ENCODE peak calls at places on chromosome 3, in eight cellular contexts. Y is mesendoderm; D is neuronal stem cell; K is PC-9; S is CD8-positive, alpha-beta T cell; R is CD4-positive, CD25-positive, alpha-beta regulatory T cell; X is GM23338; B is tibial nerve. F is an unnamed sample. For H3K27me3, the result is how much of the 10 kb centered on the place peaks cover.

GRCh38 chr3:118810499-118811035 is 224.1 kb downstream of the IGSF11 start:
- DNase-seq in X (no peak), Y (peak), D (no peak), R (no peak), S (no peak), K (no peak), B (no peak), F (no peak)

GRCh38 chr3:188076176-188076575 is 77.8 kb upstream of the LPP start:
- DNase-seq in Y (no peak), S (no peak), K (no peak), D (no peak), R (no peak), B (peak), X (no peak), F (peak)

GRCh38 chr3:33035596-33035995 is 61.4 kb downstream of the GLB1 start:
- DNase-seq in B (no peak), Y (peak), K (peak), R (no peak), D (no peak), S (no peak), X (no peak), F (no peak)

GRCh38 chr3:127610105-127610504 is 11.9 kb downstream of the MCM2 start:
- DNase-seq in Y (no peak), D (no peak), X (no peak), R (no peak), K (no peak), S (no peak), B (no peak), F (no peak)

GRCh38 chr3:46897829-46898320 is 20.4 kb downstream of the PTH1R start:
- DNase-seq in R (no peak), B (no peak), X (peak), Y (no peak), D (no peak), K (no peak), S (no peak), F (no peak)

GRCh38 chr3:133934073-133934970 is 38.6 kb upstream of the RAB6B start:
- DNase-seq in S (no peak), K (no peak), Y (no peak), X (no peak), D (no peak), R (no peak), B (no peak), F (no peak)

GRCh38 chr3:168030488-168031054 is 65.2 kb downstream of the GOLIM4 start:
- DNase-seq in K (no peak), B (no peak), Y (no peak), X (no peak), D (no peak), S (no peak), R (no peak), F (no peak)

GRCh38 chr3:27699067-27699466 is 23.1 kb downstream of the EOMES start:
- DNase-seq in S (no peak), D (no peak), Y (no peak), K (no peak), X (no peak), B (no peak), R (no peak), F (no peak)

GRCh38 chr3:153626158-153626557 is 464.1 kb downstream of the RAP2B start:
- DNase-seq in R (no peak), X (no peak), S (no peak), K (no peak), Y (no peak), D (no peak), B (no peak), F (no peak)

GRCh38 chr3:39255503-39256325 is 24.1 kb downstream of the CX3CR1 start:
- DNase-seq in R (no peak), D (no peak), X (no peak), B (no peak), Y (no peak), K (no peak), S (no peak), F (no peak)

GRCh38 chr3:46845397-46845859 is 17.8 kb downstream of the MYL3 start:
- DNase-seq in Y (peak), K (no peak), R (no peak), X (peak), D (peak), S (no peak), B (peak), F (peak)

GRCh38 chr3:52333869-52334557 is 17.9 kb downstream of the DNAH1 start:
- DNase-seq in D (no peak), Y (no peak), S (no peak), B (no peak), X (no peak), K (peak), R (no peak), F (no peak)

GRCh38 chr3:63015614-63016016 is 140.4 kb upstream of the CADPS start:
- DNase-seq in D (peak), Y (peak), X (peak), K (no peak), S (no peak), B (no peak), R (no peak), F (peak)

GRCh38 chr3:23940775-23941174 is 4.3 kb upstream of the NR1D2 start:
- DNase-seq in S (no peak), K (no peak), R (no peak), X (no peak), B (no peak), Y (peak), D (no peak), F (no peak)

GRCh38 chr3:55446860-55447259 is 40.2 kb downstream of the WNT5A start:
- DNase-seq in D (no peak), K (no peak), Y (no peak), X (no peak), B (no peak), R (no peak), S (no peak), F (no peak)

GRCh38 chr3:177968891-177969290 is 567.3 kb upstream of the KCNMB2 start:
- DNase-seq in D (no peak), B (no peak), K (no peak), Y (no peak), X (no peak), R (no peak), S (no peak), F (no peak)

GRCh38 chr3:38143511-38143910 is 5.0 kb downstream of the MYD88 start:
- DNase-seq in S (no peak), Y (no peak), X (no peak), K (no peak), R (no peak), B (no peak), D (no peak), F (no peak)

GRCh38 chr3:101377796-101378195 is 57.4 kb upstream of the IMPG2 start:
- DNase-seq in X (no peak), R (no peak), D (no peak), S (no peak), K (no peak), Y (peak), B (no peak), F (no peak)

GRCh38 chr3:154842546-154842945 is 237.6 kb upstream of the MME start:
- DNase-seq in X (no peak), S (no peak), D (no peak), Y (no peak), R (no peak), B (no peak), K (no peak), F (no peak)

DNA sequence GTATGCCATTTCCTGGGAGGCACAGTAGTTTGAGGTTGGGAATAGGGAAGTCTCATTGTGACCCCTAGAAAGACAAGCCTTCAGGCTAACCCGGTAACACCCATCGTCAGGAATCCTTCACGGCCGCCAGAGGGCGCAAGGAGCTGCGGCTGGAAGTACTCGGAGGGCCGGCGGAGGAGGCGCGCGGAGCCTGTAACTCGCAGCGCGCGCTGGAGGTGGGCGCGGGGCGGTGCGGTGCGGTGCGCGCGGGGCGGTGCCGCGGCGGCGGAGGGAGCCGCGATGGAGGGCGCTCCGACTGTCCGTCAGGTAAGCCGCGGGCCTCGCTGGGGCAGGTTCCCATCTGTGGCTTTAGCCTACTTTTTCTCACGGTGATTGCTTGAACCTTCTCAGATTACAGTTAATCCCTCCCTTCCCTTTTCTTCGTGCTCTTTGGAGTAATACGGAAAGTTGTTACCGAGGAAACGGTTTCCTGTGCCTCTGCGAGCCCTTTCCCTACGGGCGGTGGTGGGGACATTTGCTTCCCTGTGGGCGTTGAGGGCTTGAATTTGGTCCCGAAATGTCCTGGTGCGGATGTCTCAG is at the start of gene GRAMD1C:
- DNase-seq in Y (peak), K (peak), D (peak), X (peak), S (peak), R (peak), B (peak), F (peak)
- H3K27ac ChIP-seq in Y (no peak), K (no peak), D (peak), X (no peak), S (no peak), R (no peak), B (no peak), F (no peak)

DNA sequence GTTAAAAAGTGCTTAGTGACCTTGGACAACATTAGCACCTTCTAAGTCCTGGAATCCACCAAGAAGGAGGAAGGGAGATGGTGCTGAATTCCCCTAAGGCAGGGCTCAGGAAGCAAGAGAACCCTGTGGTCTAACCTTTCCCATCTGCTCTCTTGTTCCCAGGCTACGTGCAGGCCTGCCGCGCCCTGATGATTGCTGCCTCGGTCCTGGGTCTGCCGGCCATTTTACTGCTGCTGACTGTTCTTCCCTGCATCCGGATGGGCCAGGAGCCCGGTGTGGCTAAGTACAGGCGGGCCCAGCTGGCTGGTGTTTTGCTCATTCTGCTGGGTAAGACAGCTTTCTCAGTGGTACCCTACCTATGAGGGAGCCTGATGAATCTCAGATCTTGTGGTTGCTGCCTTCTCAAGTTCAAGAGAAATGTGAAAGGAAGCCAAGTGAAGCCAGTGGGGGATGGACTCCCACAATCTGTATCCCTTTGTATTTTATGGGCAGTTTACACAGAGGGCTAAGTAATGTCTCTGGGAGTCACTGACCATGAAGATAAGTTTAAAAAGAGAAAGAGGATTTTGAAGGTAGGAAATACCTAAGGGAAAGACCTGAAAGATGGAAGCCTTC is 4.4 kb downstream of the CLDN11 start:
- DNase-seq in D (no peak), X (no peak), B (peak), S (no peak), R (no peak), Y (no peak), K (no peak), F (no peak)
- H3K27me3 ChIP-seq in D (under half), X (under half), B (under half), S (under half), R (under half), Y (under half), K (under half), F (under half)

GRCh38 chr3:169350228-169350627 is 313.3 kb downstream of the MECOM start:
- DNase-seq in X (no peak), K (no peak), B (no peak), D (no peak), Y (no peak), S (no peak), R (no peak), F (no peak)
- H3K27ac ChIP-seq in X (no peak), K (peak), B (no peak), D (no peak), Y (no peak), S (no peak), R (no peak), F (no peak)

DNA sequence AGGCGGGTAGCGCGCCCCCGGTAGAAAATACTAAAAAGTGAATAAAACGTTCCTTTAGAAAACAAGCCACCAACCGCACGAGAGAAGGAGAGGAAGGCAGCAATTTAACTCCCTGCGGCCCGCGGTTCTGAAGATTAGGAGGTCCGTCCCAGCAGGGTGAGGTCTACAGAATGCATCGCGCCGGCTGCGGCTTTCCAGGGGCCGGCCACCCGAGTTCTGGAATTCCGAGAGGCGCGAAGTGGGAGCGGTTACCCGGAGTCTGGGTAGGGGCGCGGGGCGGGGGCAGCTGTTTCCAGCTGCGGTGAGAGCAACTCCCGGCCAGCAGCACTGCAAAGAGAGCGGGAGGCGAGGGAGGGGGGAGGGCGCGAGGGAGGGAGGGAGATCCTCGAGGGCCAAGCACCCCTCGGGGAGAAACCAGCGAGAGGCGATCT is 318.6 kb downstream of the FGF12 start:
- DNase-seq in K (no peak), Y (peak), B (no peak), S (no peak), R (no peak), D (peak), X (peak), F (peak)
- H3K27me3 ChIP-seq in K (under half), Y (under half), B (under half), S (under half), R (under half), D (under half), X (half or more), F (under half)

DNA sequence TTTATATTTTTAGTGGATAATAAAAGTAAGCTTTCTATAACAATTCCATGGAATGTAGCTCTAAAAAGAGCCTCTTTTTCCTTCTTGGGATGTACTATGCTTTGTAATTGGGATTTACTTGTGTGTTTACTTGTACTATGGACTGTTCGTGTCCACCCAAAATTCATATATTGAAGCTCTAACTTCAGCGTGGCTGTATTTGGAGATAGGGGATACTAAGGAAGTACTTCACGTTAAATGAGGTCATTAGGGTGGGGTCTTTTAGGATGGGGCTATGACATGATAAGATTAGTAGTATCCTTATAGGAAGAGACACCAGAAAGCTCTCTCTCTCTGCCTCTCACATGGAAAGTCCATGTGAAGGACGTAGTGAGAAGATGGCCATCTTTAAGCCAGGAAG is 64.9 kb downstream of the P3H2 start:
- DNase-seq in D (no peak), K (no peak), X (no peak), Y (no peak), R (no peak), B (no peak), S (no peak), F (no peak)
- H3K27ac ChIP-seq in D (no peak), K (no peak), X (no peak), Y (no peak), R (no peak), B (no peak), S (no peak), F (no peak)

F was measured in dorsolateral prefrontal cortex.